ENCODE peak calls at places on chromosomes 3 and 15, in five cellular contexts. O is neuronal stem cell, W is pancreas, E is fibroblast of lung, M is psoas muscle. H is an unnamed sample.
A peak's percentile ranks its signal among the peaks of the same experiment; 100 is the strongest.

GRCh38 chr15:53453253-53454105 is 306.0 kb downstream of the WDR72 start:
- DNase-seq in W (no peak), O (no peak), M (no peak), E (no peak), H (no peak)

GRCh38 chr3:47824541-47825473 is 21.9 kb downstream of the DHX30 start:
- DNase-seq in O (peak; percentile 80), M (peak; percentile 89), W (peak; percentile 90), E (peak; percentile 85), H (peak; percentile 81)

GRCh38 chr15:40006003-40006402 is 33.0 kb downstream of the SRP14 start:
- DNase-seq in O (no peak), E (peak; percentile 37), M (no peak), W (no peak), H (no peak)

GRCh38 chr15:52206446-52206845 is 15.3 kb upstream of the GNB5 start:
- DNase-seq in O (no peak), E (no peak), M (no peak), W (no peak), H (no peak)

GRCh38 chr15:59492389-59493377 is 54.7 kb downstream of the FAM81A start:
- DNase-seq in W (no peak), E (peak; percentile 71), O (peak; percentile 72), M (peak; percentile 64), H (peak; percentile 71)

GRCh38 chr3:185842241-185842640 is 17.4 kb upstream of the IGF2BP2 start:
- DNase-seq in M (no peak), W (no peak), E (no peak), O (no peak), H (no peak)

GRCh38 chr3:60641354-60641753 is 609.9 kb downstream of the FHIT start:
- DNase-seq in M (no peak), O (no peak), W (no peak), E (no peak), H (no peak)

GRCh38 chr3:161770532-161771386 is 274.2 kb downstream of the OTOL1 start:
- DNase-seq in O (no peak), W (no peak), M (no peak), E (peak; percentile 27), H (no peak)

GRCh38 chr3:179482857-179483256 is 31.6 kb upstream of the GNB4 start:
- DNase-seq in M (no peak), E (no peak), O (no peak), W (no peak), H (no peak)

GRCh38 chr15:70852501-70853269 is 1.3 kb downstream of the LARP6 start:
- DNase-seq in E (peak; percentile 50), O (no peak), W (no peak), M (no peak), H (no peak)

GRCh38 chr3:45800611-45801010 is 4.3 kb upstream of the SLC6A20 start:
- DNase-seq in E (no peak), O (no peak), M (no peak), W (no peak), H (no peak)

GRCh38 chr3:158313344-158313927 is 203.5 kb downstream of the RSRC1 start:
- DNase-seq in E (peak; percentile 48), O (no peak), M (no peak), W (no peak), H (no peak)

GRCh38 chr3:173287361-173287760 is 110.2 kb upstream of the NLGN1 start:
- DNase-seq in W (no peak), E (no peak), O (no peak), M (no peak), H (no peak)

GRCh38 chr3:63912768-63913588 is 795 bp upstream of the SCAANT1 start:
- DNase-seq in M (peak; percentile 70), O (peak; percentile 36), E (peak; percentile 52), W (peak; percentile 83), H (peak; percentile 49)

GRCh38 chr3:141556034-141556433 is 69.2 kb downstream of the RASA2 start:
- DNase-seq in M (no peak), E (no peak), O (no peak), W (no peak), H (no peak)

GRCh38 chr15:73052679-73053397 is 575 bp downstream of the NEO1 start:
- DNase-seq in E (peak; percentile 28), M (peak; percentile 70), O (peak; percentile 77), W (peak; percentile 75), H (peak; percentile 36)

GRCh38 chr15:74780983-74781672 is 752 bp upstream of the CSK start:
- DNase-seq in M (no peak), E (peak; percentile 19), W (no peak), O (no peak), H (no peak)

GRCh38 chr3:87856126-87856525 is 202.7 kb downstream of the CGGBP1 start:
- DNase-seq in M (no peak), O (no peak), E (no peak), W (no peak), H (no peak)

GRCh38 chr3:49803464-49804140 is 541 bp downstream of the INKA1 start:
- DNase-seq in E (peak; percentile 47), M (no peak), O (peak; percentile 48), W (peak; percentile 75), H (peak; percentile 62)

GRCh38 chr3:13299531-13300155 is 120.5 kb downstream of the NUP210 start:
- DNase-seq in E (no peak), O (no peak), W (no peak), M (peak; percentile 6), H (no peak)

GRCh38 chr3:33041909-33042308 is 55.0 kb downstream of the GLB1 start:
- DNase-seq in E (no peak), O (no peak), W (no peak), M (no peak), H (no peak)

GRCh38 chr3:101724329-101725191 is at the start of gene CEP97:
- DNase-seq in O (peak; percentile 88), W (peak; percentile 93), E (peak; percentile 92), M (peak; percentile 94), H (peak; percentile 89)

GRCh38 chr15:28286031-28286430 is 35.9 kb downstream of the HERC2 start:
- DNase-seq in O (no peak), E (no peak), M (no peak), W (no peak), H (no peak)

GRCh38 chr15:51634591-51635198 is 12.1 kb upstream of the DMXL2 start:
- DNase-seq in M (no peak), O (no peak), W (no peak), E (no peak), H (no peak)

GRCh38 chr3:87191175-87191574 is 35.9 kb upstream of the CHMP2B start:
- DNase-seq in E (peak; percentile 12), W (no peak), M (no peak), O (no peak), H (no peak)

GRCh38 chr3:193354423-193354822 is 24.1 kb downstream of the ATP13A5 start:
- DNase-seq in O (no peak), M (no peak), E (no peak), W (no peak), H (no peak)

GRCh38 chr3:167626490-167626889 is 27.3 kb downstream of the WDR49 start:
- DNase-seq in M (no peak), W (no peak), O (no peak), E (no peak), H (no peak)

GRCh38 chr15:49627407-49627877 is 6.6 kb downstream of the DTWD1 start:
- DNase-seq in O (no peak), M (no peak), E (peak; percentile 63), W (no peak), H (no peak)

GRCh38 chr3:15277861-15278260 is 54.5 kb downstream of the SH3BP5 start:
- DNase-seq in O (no peak), E (no peak), M (no peak), W (no peak), H (no peak)

GRCh38 chr3:80970292-80970691 is 791.2 kb downstream of the GBE1 start:
- DNase-seq in O (no peak), E (no peak), W (no peak), M (no peak), H (no peak)

DNA sequence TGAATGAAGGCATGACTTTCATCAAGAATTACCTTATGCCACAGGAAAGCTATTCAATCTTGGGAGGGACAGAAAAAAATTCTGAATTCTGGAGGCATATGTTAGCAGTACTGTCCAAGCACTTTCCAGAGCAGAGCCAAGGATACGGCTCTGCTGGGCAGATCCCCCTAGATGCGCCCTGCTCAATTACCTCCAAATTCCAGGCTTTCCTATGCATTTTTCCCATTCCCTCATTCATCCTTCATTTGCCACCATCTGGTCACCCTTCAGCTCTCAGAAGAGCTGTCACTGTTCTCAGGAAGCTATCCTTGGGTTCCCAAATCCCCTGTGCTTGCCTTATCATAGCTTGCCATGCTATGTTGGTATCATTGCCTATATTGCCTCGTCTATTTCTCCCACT is 45.2 kb downstream of the RYK start:
- DNase-seq in O (no peak), E (no peak), M (no peak), W (no peak), H (no peak)
- H3K36me3 ChIP-seq in O (peaks cover 14% of the 10 kb centered on the region), E (peaks cover under 1% of the 10 kb centered on the region), M (peaks cover 3% of the 10 kb centered on the region), W (no peaks in the 10 kb centered on the region), H (no peaks in the 10 kb centered on the region)

GRCh38 chr15:41932939-41933725 is 39.2 kb downstream of the EHD4 start:
- DNase-seq in E (no peak), M (no peak), O (no peak), W (no peak), H (no peak)

GRCh38 chr15:41932101-41932500 is 38.2 kb upstream of the SPTBN5 start:
- DNase-seq in O (no peak), E (no peak), M (no peak), W (no peak), H (no peak)

GRCh38 chr15:41933771-41934170 is 38.6 kb downstream of the EHD4 start:
- DNase-seq in O (no peak), E (no peak), W (no peak), M (no peak), H (peak; percentile 35)

GRCh38 chr15:41930867-41931222 is 37.0 kb upstream of the SPTBN5 start:
- DNase-seq in M (no peak), E (no peak), W (no peak), O (no peak), H (no peak)

GRCh38 chr15:41932511-41932910 is 38.7 kb upstream of the SPTBN5 start:
- DNase-seq in O (no peak), W (no peak), M (no peak), E (no peak), H (no peak)
- H3K4me1 ChIP-seq in O (no peaks in the 10 kb centered on the region), W (peaks cover 37% of the 10 kb centered on the region), M (peaks cover 54% of the 10 kb centered on the region), E (peaks cover 28% of the 10 kb centered on the region), H (peaks cover 93% of the 10 kb centered on the region)

DNA sequence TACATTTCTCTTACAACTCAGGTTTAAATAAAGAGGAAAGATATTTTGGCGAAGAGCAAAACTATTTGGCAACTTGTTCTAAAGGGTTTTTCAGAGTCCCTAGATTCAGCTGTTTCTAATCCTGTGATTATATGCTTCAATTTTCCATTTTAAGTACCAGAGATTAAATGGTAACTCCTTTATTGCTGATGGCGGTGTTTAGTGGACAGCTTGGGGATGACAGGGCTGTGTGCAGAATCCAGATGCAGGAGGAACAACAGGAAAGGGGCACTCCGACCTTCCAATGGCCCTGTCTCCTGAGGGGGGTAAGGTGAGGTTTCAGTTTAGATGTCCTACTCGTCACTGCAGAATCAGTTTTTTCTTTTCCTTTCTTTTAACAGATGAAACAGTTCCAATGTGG is 405.0 kb downstream of the PDCD6IP start:
- DNase-seq in W (no peak), E (no peak), M (no peak), O (no peak), H (no peak)
- H3K36me3 ChIP-seq in W (no peaks in the 10 kb centered on the region), E (no peaks in the 10 kb centered on the region), M (no peaks in the 10 kb centered on the region), O (no peaks in the 10 kb centered on the region), H (no peaks in the 10 kb centered on the region)

DNA sequence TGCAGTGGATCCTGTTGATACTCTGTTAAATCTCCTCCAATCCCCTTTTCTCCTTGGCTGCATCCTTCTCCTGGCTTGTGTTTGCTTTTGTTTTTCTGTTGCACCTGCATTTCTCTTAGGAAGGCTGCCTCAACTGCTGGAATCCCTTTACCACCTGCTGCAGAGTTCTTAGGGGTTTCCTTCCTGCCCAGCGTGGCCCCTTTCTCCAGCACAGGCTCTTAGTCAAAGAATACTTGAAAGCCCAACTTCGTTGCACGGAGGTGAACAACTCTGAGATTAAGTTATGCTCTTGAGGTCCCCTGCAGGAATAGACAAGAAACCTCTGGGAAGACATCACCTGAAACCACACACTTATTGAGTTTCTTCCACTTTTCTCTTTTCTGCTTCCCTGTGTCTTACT is 121.6 kb upstream of the GRM7 start:
- DNase-seq in E (no peak), M (no peak), O (no peak), W (no peak), H (no peak)
- H3K4me1 ChIP-seq in E (no peaks in the 10 kb centered on the region), M (no peaks in the 10 kb centered on the region), O (no peaks in the 10 kb centered on the region), W (no peaks in the 10 kb centered on the region), H (no peaks in the 10 kb centered on the region)

H was measured in heart right ventricle.